ENCODE peak calls at places on chromosomes 12 and 14, in four cellular contexts. One of them, this sample, is unnamed.

GRCh38 chr12:12510141-12510540 is 52.5 kb downstream of the DUSP16 start:
- DNase-seq in nephron progenitor cell: no peak
- DNase-seq in CD8-positive, alpha-beta T cell: no peak
- DNase-seq in HTR-8/SVneo: no peak
- DNase-seq in this sample: no peak

GRCh38 chr12:96194572-96194889 is 356 bp downstream of the ELK3 start:
- DNase-seq in nephron progenitor cell: no peak
- DNase-seq in CD8-positive, alpha-beta T cell: no peak
- DNase-seq in HTR-8/SVneo: no peak
- DNase-seq in this sample: no peak

GRCh38 chr12:6821271-6821673 is 349 bp upstream of the GPR162 start:
- DNase-seq in HTR-8/SVneo: peak
- DNase-seq in CD8-positive, alpha-beta T cell: no peak
- DNase-seq in nephron progenitor cell: no peak
- DNase-seq in this sample: no peak

GRCh38 chr12:47839214-47839613 is 19.5 kb upstream of the HDAC7 start:
- DNase-seq in CD8-positive, alpha-beta T cell: no peak
- DNase-seq in nephron progenitor cell: no peak
- DNase-seq in HTR-8/SVneo: no peak
- DNase-seq in this sample: no peak

GRCh38 chr14:61934385-61934784 is 172.2 kb downstream of the SNAPC1 start:
- DNase-seq in HTR-8/SVneo: peak
- DNase-seq in CD8-positive, alpha-beta T cell: no peak
- DNase-seq in nephron progenitor cell: no peak
- DNase-seq in this sample: no peak

GRCh38 chr14:23727566-23728335 is 91.6 kb downstream of the DHRS2 start:
- DNase-seq in HTR-8/SVneo: peak
- DNase-seq in nephron progenitor cell: no peak
- DNase-seq in CD8-positive, alpha-beta T cell: no peak
- DNase-seq in this sample: no peak

GRCh38 chr12:18382486-18382885 is 121.2 kb downstream of the PIK3C2G start:
- DNase-seq in HTR-8/SVneo: peak
- DNase-seq in CD8-positive, alpha-beta T cell: no peak
- DNase-seq in nephron progenitor cell: no peak
- DNase-seq in this sample: no peak

GRCh38 chr14:37709419-37710195 is 114.2 kb downstream of the TTC6 start:
- DNase-seq in nephron progenitor cell: no peak
- DNase-seq in CD8-positive, alpha-beta T cell: no peak
- DNase-seq in HTR-8/SVneo: no peak
- DNase-seq in this sample: no peak

GRCh38 chr14:105144666-105145380 is 23.8 kb downstream of the JAG2 start:
- DNase-seq in CD8-positive, alpha-beta T cell: no peak
- DNase-seq in HTR-8/SVneo: no peak
- DNase-seq in nephron progenitor cell: no peak
- DNase-seq in this sample: no peak

GRCh38 chr12:22409071-22409951 is 74.8 kb upstream of the ST8SIA1 start:
- DNase-seq in nephron progenitor cell: no peak
- DNase-seq in HTR-8/SVneo: no peak
- DNase-seq in CD8-positive, alpha-beta T cell: peak
- DNase-seq in this sample: no peak

GRCh38 chr12:81809829-81810595 is 50.9 kb upstream of the PPFIA2 start:
- DNase-seq in HTR-8/SVneo: no peak
- DNase-seq in CD8-positive, alpha-beta T cell: no peak
- DNase-seq in nephron progenitor cell: no peak
- DNase-seq in this sample: no peak

GRCh38 chr12:88172844-88173407 is 30.8 kb downstream of the TMTC3 start:
- DNase-seq in nephron progenitor cell: no peak
- DNase-seq in CD8-positive, alpha-beta T cell: no peak
- DNase-seq in HTR-8/SVneo: no peak
- DNase-seq in this sample: no peak

GRCh38 chr12:96876966-96877365 is 30.1 kb upstream of the NEDD1 start:
- DNase-seq in HTR-8/SVneo: no peak
- DNase-seq in CD8-positive, alpha-beta T cell: no peak
- DNase-seq in nephron progenitor cell: no peak
- DNase-seq in this sample: no peak

This sample was measured in Peyer's patch.